ENCODE peak calls at places on chromosomes 4 and X, in ten cellular contexts. One of them, this sample, is unnamed.

GRCh38 chr4:185839204-185839712 is 27.3 kb upstream of the SORBS2 start:
- DNase-seq in hypothalamus: no peak
- DNase-seq in iPS-NIHi11: peak
- DNase-seq in ELF-1: peak
- DNase-seq in frontal cortex: peak
- DNase-seq in stimulated activated CD4-positive, alpha-beta T cell treated with anti-CD3 and anti-CD28 coated beads, Interleukin-2, amount 100 ng/mL, for 24 hours: no peak
- DNase-seq in anterior cingulate cortex: no peak
- DNase-seq in choroid plexus epithelial cell: peak
- DNase-seq in CD8-positive, alpha-beta memory T cell: no peak
- DNase-seq in breast epithelium: peak
- DNase-seq in this sample: no peak

GRCh38 chr4:16802044-16802443 is 96.4 kb downstream of the LDB2 start:
- DNase-seq in CD8-positive, alpha-beta memory T cell: no peak
- DNase-seq in ELF-1: no peak
- DNase-seq in choroid plexus epithelial cell: no peak
- DNase-seq in hypothalamus: no peak
- DNase-seq in anterior cingulate cortex: no peak
- DNase-seq in breast epithelium: no peak
- DNase-seq in iPS-NIHi11: no peak
- DNase-seq in stimulated activated CD4-positive, alpha-beta T cell treated with anti-CD3 and anti-CD28 coated beads, Interleukin-2, amount 100 ng/mL, for 24 hours: no peak
- DNase-seq in frontal cortex: no peak
- DNase-seq in this sample: no peak

GRCh38 chr4:102562995-102563394 is 61.8 kb downstream of the NFKB1 start:
- DNase-seq in frontal cortex: no peak
- DNase-seq in hypothalamus: no peak
- DNase-seq in breast epithelium: no peak
- DNase-seq in anterior cingulate cortex: no peak
- DNase-seq in stimulated activated CD4-positive, alpha-beta T cell treated with anti-CD3 and anti-CD28 coated beads, Interleukin-2, amount 100 ng/mL, for 24 hours: no peak
- DNase-seq in iPS-NIHi11: no peak
- DNase-seq in choroid plexus epithelial cell: peak
- DNase-seq in ELF-1: no peak
- DNase-seq in CD8-positive, alpha-beta memory T cell: no peak
- DNase-seq in this sample: no peak

GRCh38 chr4:153649572-153649991 is 34.5 kb upstream of the TLR2 start:
- DNase-seq in hypothalamus: no peak
- DNase-seq in CD8-positive, alpha-beta memory T cell: no peak
- DNase-seq in anterior cingulate cortex: no peak
- DNase-seq in breast epithelium: no peak
- DNase-seq in stimulated activated CD4-positive, alpha-beta T cell treated with anti-CD3 and anti-CD28 coated beads, Interleukin-2, amount 100 ng/mL, for 24 hours: no peak
- DNase-seq in choroid plexus epithelial cell: peak
- DNase-seq in frontal cortex: no peak
- DNase-seq in ELF-1: no peak
- DNase-seq in iPS-NIHi11: no peak
- DNase-seq in this sample: no peak

GRCh38 chr4:28686618-28687017 is 1826.0 kb downstream of the STIM2 start:
- DNase-seq in CD8-positive, alpha-beta memory T cell: no peak
- DNase-seq in breast epithelium: no peak
- DNase-seq in hypothalamus: peak
- DNase-seq in iPS-NIHi11: peak
- DNase-seq in stimulated activated CD4-positive, alpha-beta T cell treated with anti-CD3 and anti-CD28 coated beads, Interleukin-2, amount 100 ng/mL, for 24 hours: no peak
- DNase-seq in ELF-1: peak
- DNase-seq in choroid plexus epithelial cell: peak
- DNase-seq in anterior cingulate cortex: peak
- DNase-seq in frontal cortex: peak
- DNase-seq in this sample: peak

GRCh38 chrX:136577562-136577961 is 45.5 kb downstream of the VGLL1 start:
- DNase-seq in iPS-NIHi11: peak
- DNase-seq in CD8-positive, alpha-beta memory T cell: peak
- DNase-seq in anterior cingulate cortex: peak
- DNase-seq in choroid plexus epithelial cell: peak
- DNase-seq in stimulated activated CD4-positive, alpha-beta T cell treated with anti-CD3 and anti-CD28 coated beads, Interleukin-2, amount 100 ng/mL, for 24 hours: peak
- DNase-seq in breast epithelium: peak
- DNase-seq in frontal cortex: peak
- DNase-seq in hypothalamus: no peak
- DNase-seq in ELF-1: peak
- DNase-seq in this sample: peak

GRCh38 chrX:150060406-150060805 is 122.1 kb upstream of the EOLA2 start:
- DNase-seq in anterior cingulate cortex: no peak
- DNase-seq in frontal cortex: no peak
- DNase-seq in breast epithelium: no peak
- DNase-seq in iPS-NIHi11: no peak
- DNase-seq in stimulated activated CD4-positive, alpha-beta T cell treated with anti-CD3 and anti-CD28 coated beads, Interleukin-2, amount 100 ng/mL, for 24 hours: no peak
- DNase-seq in ELF-1: no peak
- DNase-seq in choroid plexus epithelial cell: peak
- DNase-seq in hypothalamus: no peak
- DNase-seq in CD8-positive, alpha-beta memory T cell: no peak
- DNase-seq in this sample: no peak

GRCh38 chrX:153999359-154000037 is 20.2 kb downstream of the IRAK1 start:
- DNase-seq in hypothalamus: no peak
- DNase-seq in frontal cortex: no peak
- DNase-seq in breast epithelium: no peak
- DNase-seq in ELF-1: peak
- DNase-seq in anterior cingulate cortex: no peak
- DNase-seq in iPS-NIHi11: no peak
- DNase-seq in CD8-positive, alpha-beta memory T cell: no peak
- DNase-seq in choroid plexus epithelial cell: no peak
- DNase-seq in stimulated activated CD4-positive, alpha-beta T cell treated with anti-CD3 and anti-CD28 coated beads, Interleukin-2, amount 100 ng/mL, for 24 hours: no peak
- DNase-seq in this sample: no peak

GRCh38 chr4:23237771-23238170 is 545.0 kb downstream of the GBA3 start:
- DNase-seq in stimulated activated CD4-positive, alpha-beta T cell treated with anti-CD3 and anti-CD28 coated beads, Interleukin-2, amount 100 ng/mL, for 24 hours: no peak
- DNase-seq in breast epithelium: no peak
- DNase-seq in iPS-NIHi11: no peak
- DNase-seq in choroid plexus epithelial cell: peak
- DNase-seq in hypothalamus: no peak
- DNase-seq in frontal cortex: no peak
- DNase-seq in ELF-1: no peak
- DNase-seq in CD8-positive, alpha-beta memory T cell: no peak
- DNase-seq in anterior cingulate cortex: no peak
- DNase-seq in this sample: no peak

GRCh38 chrX:46601283-46601682 is 27.7 kb downstream of the CHST7 start:
- DNase-seq in breast epithelium: peak
- DNase-seq in ELF-1: no peak
- DNase-seq in iPS-NIHi11: no peak
- DNase-seq in choroid plexus epithelial cell: peak
- DNase-seq in anterior cingulate cortex: no peak
- DNase-seq in frontal cortex: no peak
- DNase-seq in hypothalamus: no peak
- DNase-seq in CD8-positive, alpha-beta memory T cell: no peak
- DNase-seq in stimulated activated CD4-positive, alpha-beta T cell treated with anti-CD3 and anti-CD28 coated beads, Interleukin-2, amount 100 ng/mL, for 24 hours: no peak
- DNase-seq in this sample: no peak

GRCh38 chr4:128601992-128602695 is 207.4 kb upstream of the JADE1 start:
- DNase-seq in choroid plexus epithelial cell: peak
- DNase-seq in iPS-NIHi11: no peak
- DNase-seq in CD8-positive, alpha-beta memory T cell: no peak
- DNase-seq in hypothalamus: no peak
- DNase-seq in breast epithelium: no peak
- DNase-seq in stimulated activated CD4-positive, alpha-beta T cell treated with anti-CD3 and anti-CD28 coated beads, Interleukin-2, amount 100 ng/mL, for 24 hours: no peak
- DNase-seq in anterior cingulate cortex: peak
- DNase-seq in frontal cortex: no peak
- DNase-seq in ELF-1: no peak
- DNase-seq in this sample: peak

GRCh38 chr4:3721627-3722026 is 44.6 kb upstream of the ADRA2C start:
- DNase-seq in ELF-1: no peak
- DNase-seq in iPS-NIHi11: no peak
- DNase-seq in breast epithelium: no peak
- DNase-seq in stimulated activated CD4-positive, alpha-beta T cell treated with anti-CD3 and anti-CD28 coated beads, Interleukin-2, amount 100 ng/mL, for 24 hours: no peak
- DNase-seq in frontal cortex: peak
- DNase-seq in choroid plexus epithelial cell: no peak
- DNase-seq in anterior cingulate cortex: peak
- DNase-seq in CD8-positive, alpha-beta memory T cell: no peak
- DNase-seq in hypothalamus: no peak
- DNase-seq in this sample: no peak

GRCh38 chr4:22483551-22483981 is 32.3 kb downstream of the ADGRA3 start:
- DNase-seq in iPS-NIHi11: no peak
- DNase-seq in CD8-positive, alpha-beta memory T cell: no peak
- DNase-seq in frontal cortex: no peak
- DNase-seq in hypothalamus: no peak
- DNase-seq in choroid plexus epithelial cell: peak
- DNase-seq in breast epithelium: no peak
- DNase-seq in stimulated activated CD4-positive, alpha-beta T cell treated with anti-CD3 and anti-CD28 coated beads, Interleukin-2, amount 100 ng/mL, for 24 hours: no peak
- DNase-seq in anterior cingulate cortex: no peak
- DNase-seq in ELF-1: no peak
- DNase-seq in this sample: no peak

This sample was measured in K562.